ENCODE peak calls at places on chromosomes 12 and 14, in five cellular contexts. O, I, U, T and M are unnamed samples.

GRCh38 chr14:95526483-95527391 is 8.1 kb upstream of the GLRX5 start:
- DNase-seq in I (no peak), T (no peak), O (no peak), U (no peak), M (no peak)

GRCh38 chr12:89062996-89063395 is 289.3 kb downstream of the DUSP6 start:
- DNase-seq in T (no peak), O (no peak), U (no peak), I (no peak), M (no peak)

GRCh38 chr12:84822541-84822940 is 90.1 kb downstream of the SLC6A15 start:
- DNase-seq in O (no peak), U (no peak), I (no peak), T (no peak), M (no peak)

GRCh38 chr14:85416771-85417170 is 113.2 kb upstream of the FLRT2 start:
- DNase-seq in I (no peak), T (no peak), U (no peak), O (no peak), M (no peak)

GRCh38 chr12:107446476-107446875 is 239.1 kb upstream of the PWP1 start:
- DNase-seq in U (no peak), O (no peak), T (no peak), I (no peak), M (no peak)

GRCh38 chr12:67362526-67362925 is 93.4 kb downstream of the CAND1 start:
- DNase-seq in I (no peak), U (no peak), O (no peak), T (no peak), M (no peak)

GRCh38 chr12:67593041-67593870 is 55.3 kb upstream of the DYRK2 start:
- DNase-seq in U (no peak), O (no peak), I (no peak), T (no peak), M (no peak)

GRCh38 chr14:71372411-71372838 is 465.2 kb downstream of the PCNX1 start:
- DNase-seq in U (no peak), T (no peak), I (no peak), O (no peak), M (no peak)

GRCh38 chr12:50032516-50033316 is 7.4 kb upstream of the RACGAP1 start:
- DNase-seq in U (no peak), O (no peak), T (peak; percentile 42), I (no peak), M (no peak)

GRCh38 chr12:123591702-123592481 is 7.5 kb downstream of the TMED2 start:
- DNase-seq in I (no peak), O (no peak), T (no peak), U (no peak), M (no peak)

GRCh38 chr12:46362895-46363581 is 9.5 kb downstream of the SLC38A2 start:
- DNase-seq in O (no peak), I (no peak), U (no peak), T (no peak), M (no peak)

GRCh38 chr14:93042968-93043940 is 72.5 kb downstream of the ITPK1 start:
- DNase-seq in I (no peak), U (no peak), O (no peak), T (no peak), M (no peak)

GRCh38 chr12:88448337-88448944 is 131.8 kb downstream of the KITLG start:
- DNase-seq in U (no peak), T (no peak), O (no peak), I (no peak), M (no peak)

GRCh38 chr12:114628199-114628598 is 55.8 kb downstream of the TBX3 start:
- DNase-seq in U (no peak), T (no peak), I (no peak), O (no peak), M (no peak)

GRCh38 chr12:53213348-53213747 is 6.3 kb upstream of the ITGB7 start:
- DNase-seq in O (peak; percentile 74), T (peak; percentile 91), I (peak; percentile 94), U (peak; percentile 77), M (peak; percentile 73)

GRCh38 chr12:123787466-123787865 is 25.4 kb downstream of the DNAH10 start:
- DNase-seq in U (no peak), I (no peak), T (no peak), O (no peak), M (no peak)

GRCh38 chr14:85516239-85517112 is 13.5 kb upstream of the FLRT2 start:
- DNase-seq in O (no peak), U (no peak), T (no peak), I (no peak), M (no peak)

GRCh38 chr12:122160761-122161160 is 13.3 kb downstream of the IL31 start:
- DNase-seq in U (no peak), O (no peak), T (no peak), I (no peak), M (no peak)

GRCh38 chr14:95675486-95675885 is 10.7 kb upstream of the TCL1B start:
- DNase-seq in U (no peak), I (no peak), T (no peak), O (no peak), M (no peak)

GRCh38 chr14:55715889-55716288 is 135.9 kb downstream of the KTN1 start:
- DNase-seq in U (no peak), I (no peak), T (no peak), O (no peak), M (no peak)

GRCh38 chr12:64701283-64701682 is 57.9 kb downstream of the GNS start:
- DNase-seq in T (no peak), O (no peak), U (no peak), I (no peak), M (no peak)

GRCh38 chr12:16330554-16330953 is 16.9 kb upstream of the MGST1 start:
- DNase-seq in I (no peak), T (no peak), O (no peak), U (no peak), M (no peak)